ENCODE peak calls at places on chromosome 12, in four cellular contexts. One of them, this sample, is unnamed.

GRCh38 chr12:56590237-56590830 is 39.8 kb downstream of the BAZ2A start:
- DNase-seq in stromal cell of bone marrow: no peak
- DNase-seq in astrocyte of the cerebellum: no peak
- DNase-seq in amniotic stem cell: no peak
- DNase-seq in this sample: no peak

GRCh38 chr12:74537126-74537706 is 419 bp upstream of the ATXN7L3B start:
- DNase-seq in stromal cell of bone marrow: peak
- DNase-seq in amniotic stem cell: peak
- DNase-seq in astrocyte of the cerebellum: peak
- DNase-seq in this sample: peak

GRCh38 chr12:105223884-105224283 is 12.1 kb downstream of the APPL2 start:
- DNase-seq in amniotic stem cell: no peak
- DNase-seq in astrocyte of the cerebellum: no peak
- DNase-seq in stromal cell of bone marrow: no peak
- DNase-seq in this sample: no peak

GRCh38 chr12:76449572-76449971 is 101.4 kb upstream of the BBS10 start:
- DNase-seq in stromal cell of bone marrow: peak
- DNase-seq in amniotic stem cell: no peak
- DNase-seq in astrocyte of the cerebellum: no peak
- DNase-seq in this sample: no peak

GRCh38 chr12:14558377-14559051 is 9.2 kb downstream of the PLBD1 start:
- DNase-seq in stromal cell of bone marrow: no peak
- DNase-seq in amniotic stem cell: no peak
- DNase-seq in astrocyte of the cerebellum: no peak
- DNase-seq in this sample: no peak

GRCh38 chr12:40953076-40953475 is 235.0 kb upstream of the PDZRN4 start:
- DNase-seq in amniotic stem cell: no peak
- DNase-seq in stromal cell of bone marrow: peak
- DNase-seq in astrocyte of the cerebellum: peak
- DNase-seq in this sample: peak

GRCh38 chr12:52380271-52380694 is 5.2 kb downstream of the KRT84 start:
- DNase-seq in astrocyte of the cerebellum: no peak
- DNase-seq in stromal cell of bone marrow: no peak
- DNase-seq in amniotic stem cell: no peak
- DNase-seq in this sample: no peak

GRCh38 chr12:47867496-47867941 is 37.3 kb downstream of the VDR start:
- DNase-seq in astrocyte of the cerebellum: peak
- DNase-seq in stromal cell of bone marrow: peak
- DNase-seq in amniotic stem cell: peak
- DNase-seq in this sample: no peak

GRCh38 chr12:17928708-17929366 is 161.2 kb downstream of the RERGL start:
- DNase-seq in amniotic stem cell: peak
- DNase-seq in astrocyte of the cerebellum: peak
- DNase-seq in stromal cell of bone marrow: peak
- DNase-seq in this sample: no peak

GRCh38 chr12:57803317-57803893 is 15.1 kb downstream of the AVIL start:
- DNase-seq in stromal cell of bone marrow: no peak
- DNase-seq in amniotic stem cell: no peak
- DNase-seq in astrocyte of the cerebellum: peak
- DNase-seq in this sample: no peak

GRCh38 chr12:51994539-51994820 is 12.3 kb upstream of the TAMALIN start:
- DNase-seq in astrocyte of the cerebellum: no peak
- DNase-seq in amniotic stem cell: no peak
- DNase-seq in stromal cell of bone marrow: no peak
- DNase-seq in this sample: no peak

GRCh38 chr12:131759176-131759575 is 48.3 kb downstream of the SFSWAP start:
- DNase-seq in amniotic stem cell: no peak
- DNase-seq in astrocyte of the cerebellum: peak
- DNase-seq in stromal cell of bone marrow: no peak
- DNase-seq in this sample: no peak

This sample was measured in AG09319.